ENCODE peak calls at places on chromosomes 4 and X, in five cellular contexts. One of them, this sample, is unnamed.

GRCh38 chr4:55758570-55758969 is 61.0 kb upstream of the EXOC1L start:
- DNase-seq in stimulated activated CD4-positive, alpha-beta T cell treated with anti-CD3 and anti-CD28 coated beads, Interleukin-4, amount 100 ng/mL, for 1 hour: no peak
- DNase-seq in NCI-H1436: no peak
- DNase-seq in AG08396: no peak
- DNase-seq in C1 segment of cervical spinal cord: no peak
- DNase-seq in this sample: no peak

GRCh38 chrX:33032700-33033099 is 178.6 kb downstream of the DMD start:
- DNase-seq in stimulated activated CD4-positive, alpha-beta T cell treated with anti-CD3 and anti-CD28 coated beads, Interleukin-4, amount 100 ng/mL, for 1 hour: no peak
- DNase-seq in NCI-H1436: no peak
- DNase-seq in AG08396: no peak
- DNase-seq in C1 segment of cervical spinal cord: no peak
- DNase-seq in this sample: no peak

GRCh38 chrX:150983526-150984163 is 510 bp downstream of the HMGB3 start:
- DNase-seq in stimulated activated CD4-positive, alpha-beta T cell treated with anti-CD3 and anti-CD28 coated beads, Interleukin-4, amount 100 ng/mL, for 1 hour: peak; percentile 2
- DNase-seq in NCI-H1436: no peak
- DNase-seq in AG08396: no peak
- DNase-seq in C1 segment of cervical spinal cord: no peak
- DNase-seq in this sample: no peak

GRCh38 chr4:16869594-16870245 is 28.7 kb downstream of the LDB2 start:
- DNase-seq in stimulated activated CD4-positive, alpha-beta T cell treated with anti-CD3 and anti-CD28 coated beads, Interleukin-4, amount 100 ng/mL, for 1 hour: no peak
- DNase-seq in NCI-H1436: no peak
- DNase-seq in AG08396: no peak
- DNase-seq in C1 segment of cervical spinal cord: no peak
- DNase-seq in this sample: no peak

GRCh38 chrX:4932790-4933189 is 1219.3 kb upstream of the PRKX start:
- DNase-seq in stimulated activated CD4-positive, alpha-beta T cell treated with anti-CD3 and anti-CD28 coated beads, Interleukin-4, amount 100 ng/mL, for 1 hour: no peak
- DNase-seq in NCI-H1436: no peak
- DNase-seq in AG08396: no peak
- DNase-seq in C1 segment of cervical spinal cord: no peak
- DNase-seq in this sample: no peak

GRCh38 chr4:41145571-41146078 is 68.7 kb downstream of the APBB2 start:
- DNase-seq in stimulated activated CD4-positive, alpha-beta T cell treated with anti-CD3 and anti-CD28 coated beads, Interleukin-4, amount 100 ng/mL, for 1 hour: no peak
- DNase-seq in NCI-H1436: no peak
- DNase-seq in AG08396: no peak
- DNase-seq in C1 segment of cervical spinal cord: no peak
- DNase-seq in this sample: no peak

GRCh38 chr4:147479376-147479775 is 1.5 kb upstream of the EDNRA start:
- DNase-seq in stimulated activated CD4-positive, alpha-beta T cell treated with anti-CD3 and anti-CD28 coated beads, Interleukin-4, amount 100 ng/mL, for 1 hour: no peak
- DNase-seq in NCI-H1436: no peak
- DNase-seq in AG08396: no peak
- DNase-seq in C1 segment of cervical spinal cord: no peak
- DNase-seq in this sample: no peak

GRCh38 chrX:110732274-110732673 is 63.3 kb downstream of the CHRDL1 start:
- DNase-seq in stimulated activated CD4-positive, alpha-beta T cell treated with anti-CD3 and anti-CD28 coated beads, Interleukin-4, amount 100 ng/mL, for 1 hour: no peak
- DNase-seq in NCI-H1436: no peak
- DNase-seq in AG08396: no peak
- DNase-seq in C1 segment of cervical spinal cord: no peak
- DNase-seq in this sample: no peak

GRCh38 chrX:1535241-1536041 is 1.5 kb downstream of the P2RY8 start:
- DNase-seq in stimulated activated CD4-positive, alpha-beta T cell treated with anti-CD3 and anti-CD28 coated beads, Interleukin-4, amount 100 ng/mL, for 1 hour: peak; percentile 34
- DNase-seq in NCI-H1436: peak; percentile 21
- DNase-seq in AG08396: no peak
- DNase-seq in C1 segment of cervical spinal cord: no peak
- DNase-seq in this sample: peak; percentile 32

GRCh38 chrX:1661048-1661921 is 46.4 kb downstream of the ASMT start:
- DNase-seq in stimulated activated CD4-positive, alpha-beta T cell treated with anti-CD3 and anti-CD28 coated beads, Interleukin-4, amount 100 ng/mL, for 1 hour: peak; percentile 86
- DNase-seq in NCI-H1436: peak; percentile 68
- DNase-seq in AG08396: no peak
- DNase-seq in C1 segment of cervical spinal cord: no peak
- DNase-seq in this sample: peak; percentile 48

GRCh38 chr4:186132577-186133277 is 28.2 kb downstream of the FAM149A start:
- DNase-seq in stimulated activated CD4-positive, alpha-beta T cell treated with anti-CD3 and anti-CD28 coated beads, Interleukin-4, amount 100 ng/mL, for 1 hour: no peak
- DNase-seq in NCI-H1436: no peak
- DNase-seq in AG08396: no peak
- DNase-seq in C1 segment of cervical spinal cord: no peak
- DNase-seq in this sample: no peak

GRCh38 chrX:46837543-46838481 is 969 bp downstream of the RP2 start:
- DNase-seq in stimulated activated CD4-positive, alpha-beta T cell treated with anti-CD3 and anti-CD28 coated beads, Interleukin-4, amount 100 ng/mL, for 1 hour: peak; percentile 2
- DNase-seq in NCI-H1436: no peak
- DNase-seq in AG08396: peak; percentile 23
- DNase-seq in C1 segment of cervical spinal cord: no peak
- DNase-seq in this sample: no peak

GRCh38 chr4:822361-823092 is 3.4 kb downstream of the CPLX1 start:
- DNase-seq in stimulated activated CD4-positive, alpha-beta T cell treated with anti-CD3 and anti-CD28 coated beads, Interleukin-4, amount 100 ng/mL, for 1 hour: no peak
- DNase-seq in NCI-H1436: no peak
- DNase-seq in AG08396: no peak
- DNase-seq in C1 segment of cervical spinal cord: no peak
- DNase-seq in this sample: no peak

GRCh38 chrX:154024271-154024670 is 4.6 kb upstream of the IRAK1 start:
- DNase-seq in stimulated activated CD4-positive, alpha-beta T cell treated with anti-CD3 and anti-CD28 coated beads, Interleukin-4, amount 100 ng/mL, for 1 hour: no peak
- DNase-seq in NCI-H1436: no peak
- DNase-seq in AG08396: no peak
- DNase-seq in C1 segment of cervical spinal cord: no peak
- DNase-seq in this sample: no peak

GRCh38 chr4:138663883-138664282 is 351.7 kb upstream of the NOCT start:
- DNase-seq in stimulated activated CD4-positive, alpha-beta T cell treated with anti-CD3 and anti-CD28 coated beads, Interleukin-4, amount 100 ng/mL, for 1 hour: no peak
- DNase-seq in NCI-H1436: no peak
- DNase-seq in AG08396: no peak
- DNase-seq in C1 segment of cervical spinal cord: no peak
- DNase-seq in this sample: no peak

GRCh38 chr4:5890063-5890727 is 2.7 kb downstream of the CRMP1 start:
- DNase-seq in stimulated activated CD4-positive, alpha-beta T cell treated with anti-CD3 and anti-CD28 coated beads, Interleukin-4, amount 100 ng/mL, for 1 hour: no peak
- DNase-seq in NCI-H1436: peak; percentile 77
- DNase-seq in AG08396: no peak
- DNase-seq in C1 segment of cervical spinal cord: no peak
- DNase-seq in this sample: no peak

GRCh38 chrX:24242649-24243556 is 71.0 kb downstream of the SUPT20HL2 start:
- DNase-seq in stimulated activated CD4-positive, alpha-beta T cell treated with anti-CD3 and anti-CD28 coated beads, Interleukin-4, amount 100 ng/mL, for 1 hour: no peak
- DNase-seq in NCI-H1436: no peak
- DNase-seq in AG08396: peak; percentile 41
- DNase-seq in C1 segment of cervical spinal cord: no peak
- DNase-seq in this sample: no peak

GRCh38 chr4:113574636-113575103 is 186.9 kb downstream of the CAMK2D start:
- DNase-seq in stimulated activated CD4-positive, alpha-beta T cell treated with anti-CD3 and anti-CD28 coated beads, Interleukin-4, amount 100 ng/mL, for 1 hour: no peak
- DNase-seq in NCI-H1436: no peak
- DNase-seq in AG08396: no peak
- DNase-seq in C1 segment of cervical spinal cord: no peak
- DNase-seq in this sample: no peak

GRCh38 chr4:7477695-7478094 is 43.0 kb upstream of the PSAPL1 start:
- DNase-seq in stimulated activated CD4-positive, alpha-beta T cell treated with anti-CD3 and anti-CD28 coated beads, Interleukin-4, amount 100 ng/mL, for 1 hour: no peak
- DNase-seq in NCI-H1436: no peak
- DNase-seq in AG08396: no peak
- DNase-seq in C1 segment of cervical spinal cord: no peak
- DNase-seq in this sample: no peak

GRCh38 chrX:107673933-107674479 is 45.7 kb downstream of the PRPS1 start:
- DNase-seq in stimulated activated CD4-positive, alpha-beta T cell treated with anti-CD3 and anti-CD28 coated beads, Interleukin-4, amount 100 ng/mL, for 1 hour: peak; percentile 78
- DNase-seq in NCI-H1436: peak; percentile 4
- DNase-seq in AG08396: no peak
- DNase-seq in C1 segment of cervical spinal cord: no peak
- DNase-seq in this sample: peak; percentile 46

GRCh38 chrX:47316276-47317025 is 53.9 kb upstream of the ZNF157 start:
- DNase-seq in stimulated activated CD4-positive, alpha-beta T cell treated with anti-CD3 and anti-CD28 coated beads, Interleukin-4, amount 100 ng/mL, for 1 hour: no peak
- DNase-seq in NCI-H1436: no peak
- DNase-seq in AG08396: peak; percentile 15
- DNase-seq in C1 segment of cervical spinal cord: no peak
- DNase-seq in this sample: no peak

This sample was measured in activated gamma-delta T cell.